ENCODE peak calls at places on chromosomes 3 and 15, in ten cellular contexts. One of them, this sample, is unnamed.

GRCh38 chr3:44988073-44988472 is 12.0 kb downstream of the EXOSC7 start:
- DNase-seq in stomach: no peak
- DNase-seq in sigmoid colon: no peak
- DNase-seq in SK-N-SH: peak; percentile 34
- DNase-seq in suprapubic skin: no peak
- DNase-seq in prostate gland: no peak
- DNase-seq in endothelial cell of umbilical vein: no peak
- DNase-seq in H1: no peak
- DNase-seq in breast epithelium: no peak
- DNase-seq in HL-60: no peak
- DNase-seq in this sample: no peak

GRCh38 chr3:190229632-190230424 is 92.4 kb downstream of the CLDN1 start:
- DNase-seq in SK-N-SH: no peak
- DNase-seq in breast epithelium: no peak
- DNase-seq in HL-60: no peak
- DNase-seq in H1: no peak
- DNase-seq in endothelial cell of umbilical vein: peak; percentile 28
- DNase-seq in prostate gland: peak; percentile 9
- DNase-seq in sigmoid colon: no peak
- DNase-seq in suprapubic skin: no peak
- DNase-seq in stomach: no peak
- DNase-seq in this sample: no peak

GRCh38 chr3:10968390-10968789 is 24.2 kb upstream of the SLC6A1 start:
- DNase-seq in suprapubic skin: no peak
- DNase-seq in breast epithelium: no peak
- DNase-seq in H1: no peak
- DNase-seq in SK-N-SH: peak; percentile 56
- DNase-seq in sigmoid colon: no peak
- DNase-seq in endothelial cell of umbilical vein: no peak
- DNase-seq in prostate gland: no peak
- DNase-seq in stomach: no peak
- DNase-seq in HL-60: no peak
- DNase-seq in this sample: no peak

GRCh38 chr15:68593826-68594532 is 15.2 kb downstream of the CORO2B start:
- DNase-seq in stomach: no peak
- DNase-seq in prostate gland: no peak
- DNase-seq in SK-N-SH: no peak
- DNase-seq in HL-60: no peak
- DNase-seq in endothelial cell of umbilical vein: no peak
- DNase-seq in breast epithelium: no peak
- DNase-seq in H1: no peak
- DNase-seq in sigmoid colon: no peak
- DNase-seq in suprapubic skin: no peak
- DNase-seq in this sample: no peak

GRCh38 chr15:39381517-39381916 is 199.4 kb upstream of the THBS1 start:
- DNase-seq in suprapubic skin: no peak
- DNase-seq in SK-N-SH: no peak
- DNase-seq in HL-60: no peak
- DNase-seq in endothelial cell of umbilical vein: no peak
- DNase-seq in prostate gland: no peak
- DNase-seq in stomach: no peak
- DNase-seq in H1: no peak
- DNase-seq in sigmoid colon: no peak
- DNase-seq in breast epithelium: no peak
- DNase-seq in this sample: no peak

GRCh38 chr15:44489464-44489863 is 47.5 kb upstream of the EIF3J start:
- DNase-seq in stomach: no peak
- DNase-seq in suprapubic skin: no peak
- DNase-seq in SK-N-SH: no peak
- DNase-seq in prostate gland: no peak
- DNase-seq in H1: no peak
- DNase-seq in sigmoid colon: no peak
- DNase-seq in HL-60: no peak
- DNase-seq in breast epithelium: no peak
- DNase-seq in endothelial cell of umbilical vein: peak; percentile 77
- DNase-seq in this sample: no peak

GRCh38 chr3:135161425-135161824 is 366.4 kb downstream of the EPHB1 start:
- DNase-seq in SK-N-SH: no peak
- DNase-seq in sigmoid colon: no peak
- DNase-seq in H1: no peak
- DNase-seq in endothelial cell of umbilical vein: no peak
- DNase-seq in stomach: no peak
- DNase-seq in suprapubic skin: no peak
- DNase-seq in prostate gland: no peak
- DNase-seq in HL-60: no peak
- DNase-seq in breast epithelium: no peak
- DNase-seq in this sample: no peak

GRCh38 chr15:45790325-45790943 is 155.6 kb downstream of the SQOR start:
- DNase-seq in HL-60: no peak
- DNase-seq in breast epithelium: no peak
- DNase-seq in sigmoid colon: no peak
- DNase-seq in H1: no peak
- DNase-seq in stomach: peak; percentile 35
- DNase-seq in prostate gland: no peak
- DNase-seq in endothelial cell of umbilical vein: peak; percentile 25
- DNase-seq in SK-N-SH: peak; percentile 62
- DNase-seq in suprapubic skin: no peak
- DNase-seq in this sample: no peak

GRCh38 chr3:113663324-113663750 is 33.1 kb downstream of the USF3 start:
- DNase-seq in H1: no peak
- DNase-seq in SK-N-SH: no peak
- DNase-seq in endothelial cell of umbilical vein: no peak
- DNase-seq in HL-60: no peak
- DNase-seq in sigmoid colon: no peak
- DNase-seq in breast epithelium: no peak
- DNase-seq in stomach: no peak
- DNase-seq in suprapubic skin: no peak
- DNase-seq in prostate gland: no peak
- DNase-seq in this sample: no peak

GRCh38 chr15:100760357-100760903 is 119.2 kb upstream of the ALDH1A3 start:
- DNase-seq in stomach: no peak
- DNase-seq in prostate gland: no peak
- DNase-seq in suprapubic skin: no peak
- DNase-seq in endothelial cell of umbilical vein: no peak
- DNase-seq in SK-N-SH: no peak
- DNase-seq in H1: no peak
- DNase-seq in HL-60: no peak
- DNase-seq in breast epithelium: no peak
- DNase-seq in sigmoid colon: no peak
- DNase-seq in this sample: no peak

GRCh38 chr3:30408105-30408557 is 198.3 kb upstream of the TGFBR2 start:
- DNase-seq in suprapubic skin: no peak
- DNase-seq in endothelial cell of umbilical vein: peak; percentile 12
- DNase-seq in SK-N-SH: no peak
- DNase-seq in sigmoid colon: no peak
- DNase-seq in breast epithelium: no peak
- DNase-seq in prostate gland: no peak
- DNase-seq in H1: no peak
- DNase-seq in stomach: no peak
- DNase-seq in HL-60: peak; percentile 5
- DNase-seq in this sample: no peak

GRCh38 chr15:99177679-99178078 is 71.7 kb downstream of the TTC23 start:
- DNase-seq in stomach: no peak
- DNase-seq in HL-60: no peak
- DNase-seq in breast epithelium: no peak
- DNase-seq in suprapubic skin: no peak
- DNase-seq in sigmoid colon: no peak
- DNase-seq in SK-N-SH: no peak
- DNase-seq in endothelial cell of umbilical vein: peak; percentile 28
- DNase-seq in H1: no peak
- DNase-seq in prostate gland: no peak
- DNase-seq in this sample: no peak

GRCh38 chr15:79075256-79075655 is 15.3 kb downstream of the RASGRF1 start:
- DNase-seq in suprapubic skin: no peak
- DNase-seq in H1: no peak
- DNase-seq in stomach: no peak
- DNase-seq in HL-60: no peak
- DNase-seq in prostate gland: no peak
- DNase-seq in breast epithelium: no peak
- DNase-seq in endothelial cell of umbilical vein: no peak
- DNase-seq in sigmoid colon: peak; percentile 41
- DNase-seq in SK-N-SH: no peak
- DNase-seq in this sample: no peak

GRCh38 chr15:48282186-48282585 is 49.0 kb upstream of the DUT start:
- DNase-seq in endothelial cell of umbilical vein: no peak
- DNase-seq in HL-60: no peak
- DNase-seq in sigmoid colon: no peak
- DNase-seq in suprapubic skin: no peak
- DNase-seq in stomach: no peak
- DNase-seq in H1: no peak
- DNase-seq in prostate gland: no peak
- DNase-seq in SK-N-SH: no peak
- DNase-seq in breast epithelium: no peak
- DNase-seq in this sample: no peak

GRCh38 chr15:38220874-38221273 is 31.8 kb upstream of the SPRED1 start:
- DNase-seq in suprapubic skin: no peak
- DNase-seq in stomach: no peak
- DNase-seq in prostate gland: no peak
- DNase-seq in H1: no peak
- DNase-seq in sigmoid colon: no peak
- DNase-seq in SK-N-SH: no peak
- DNase-seq in breast epithelium: no peak
- DNase-seq in HL-60: no peak
- DNase-seq in endothelial cell of umbilical vein: no peak
- DNase-seq in this sample: peak; percentile 28

GRCh38 chr3:159418571-159419526 is 569.8 kb upstream of the IL12A start:
- DNase-seq in H1: no peak
- DNase-seq in breast epithelium: no peak
- DNase-seq in stomach: no peak
- DNase-seq in suprapubic skin: no peak
- DNase-seq in endothelial cell of umbilical vein: peak; percentile 76
- DNase-seq in sigmoid colon: no peak
- DNase-seq in HL-60: no peak
- DNase-seq in prostate gland: no peak
- DNase-seq in SK-N-SH: no peak
- DNase-seq in this sample: no peak
- TF ChIP-seq POLR2AphosphoS5 in H1: no peak
- TF ChIP-seq POLR2AphosphoS5 in breast epithelium: no peak
- TF ChIP-seq POLR2AphosphoS5 in stomach: no peak
- TF ChIP-seq POLR2AphosphoS5 in suprapubic skin: no peak
- TF ChIP-seq POLR2AphosphoS5 in endothelial cell of umbilical vein: no peak
- TF ChIP-seq POLR2AphosphoS5 in sigmoid colon: no peak
- TF ChIP-seq POLR2AphosphoS5 in HL-60: no peak
- TF ChIP-seq POLR2AphosphoS5 in prostate gland: no peak
- TF ChIP-seq POLR2AphosphoS5 in SK-N-SH: no peak
- TF ChIP-seq POLR2AphosphoS5 in this sample: no peak

GRCh38 chr3:153164009-153164550 is 2.1 kb downstream of the RAP2B start:
- DNase-seq in sigmoid colon: no peak
- DNase-seq in HL-60: no peak
- DNase-seq in endothelial cell of umbilical vein: peak; percentile 41
- DNase-seq in stomach: no peak
- DNase-seq in breast epithelium: no peak
- DNase-seq in suprapubic skin: no peak
- DNase-seq in SK-N-SH: no peak
- DNase-seq in prostate gland: no peak
- DNase-seq in H1: no peak
- DNase-seq in this sample: no peak

GRCh38 chr3:153165211-153165815 is 3.3 kb downstream of the RAP2B start:
- DNase-seq in prostate gland: no peak
- DNase-seq in endothelial cell of umbilical vein: peak; percentile 80
- DNase-seq in suprapubic skin: no peak
- DNase-seq in HL-60: no peak
- DNase-seq in H1: no peak
- DNase-seq in stomach: no peak
- DNase-seq in breast epithelium: no peak
- DNase-seq in sigmoid colon: no peak
- DNase-seq in SK-N-SH: no peak
- DNase-seq in this sample: no peak

GRCh38 chr3:153161714-153162512 is at the start of gene RAP2B:
- DNase-seq in sigmoid colon: peak; percentile 98
- DNase-seq in H1: peak; percentile 82
- DNase-seq in prostate gland: peak; percentile 96
- DNase-seq in endothelial cell of umbilical vein: peak; percentile 95
- DNase-seq in HL-60: peak; percentile 74
- DNase-seq in breast epithelium: peak; percentile 96
- DNase-seq in stomach: peak; percentile 99
- DNase-seq in suprapubic skin: peak; percentile 98
- DNase-seq in SK-N-SH: peak; percentile 97
- DNase-seq in this sample: peak; percentile 98

GRCh38 chr3:153162513-153163348 is 705 bp downstream of the RAP2B start:
- DNase-seq in stomach: peak; percentile 45
- DNase-seq in breast epithelium: peak; percentile 32
- DNase-seq in sigmoid colon: peak; percentile 71
- DNase-seq in HL-60: no peak
- DNase-seq in endothelial cell of umbilical vein: peak; percentile 58
- DNase-seq in H1: no peak
- DNase-seq in prostate gland: peak; percentile 27
- DNase-seq in suprapubic skin: peak; percentile 80
- DNase-seq in SK-N-SH: peak; percentile 57
- DNase-seq in this sample: peak; percentile 36

GRCh38 chr3:153163349-153164008 is 1.5 kb downstream of the RAP2B start:
- DNase-seq in prostate gland: no peak
- DNase-seq in stomach: no peak
- DNase-seq in endothelial cell of umbilical vein: peak; percentile 51
- DNase-seq in HL-60: no peak
- DNase-seq in suprapubic skin: no peak
- DNase-seq in H1: no peak
- DNase-seq in sigmoid colon: no peak
- DNase-seq in SK-N-SH: no peak
- DNase-seq in breast epithelium: no peak
- DNase-seq in this sample: no peak
- TF ChIP-seq POLR2AphosphoS5 in prostate gland: peak; percentile 3
- TF ChIP-seq POLR2AphosphoS5 in stomach: no peak
- TF ChIP-seq POLR2AphosphoS5 in endothelial cell of umbilical vein: peak; percentile 41
- TF ChIP-seq POLR2AphosphoS5 in HL-60: no peak
- TF ChIP-seq POLR2AphosphoS5 in suprapubic skin: no peak
- TF ChIP-seq POLR2AphosphoS5 in H1: no peak
- TF ChIP-seq POLR2AphosphoS5 in sigmoid colon: no peak
- TF ChIP-seq POLR2AphosphoS5 in SK-N-SH: no peak
- TF ChIP-seq POLR2AphosphoS5 in breast epithelium: no peak
- TF ChIP-seq POLR2AphosphoS5 in this sample: no peak

DNA sequence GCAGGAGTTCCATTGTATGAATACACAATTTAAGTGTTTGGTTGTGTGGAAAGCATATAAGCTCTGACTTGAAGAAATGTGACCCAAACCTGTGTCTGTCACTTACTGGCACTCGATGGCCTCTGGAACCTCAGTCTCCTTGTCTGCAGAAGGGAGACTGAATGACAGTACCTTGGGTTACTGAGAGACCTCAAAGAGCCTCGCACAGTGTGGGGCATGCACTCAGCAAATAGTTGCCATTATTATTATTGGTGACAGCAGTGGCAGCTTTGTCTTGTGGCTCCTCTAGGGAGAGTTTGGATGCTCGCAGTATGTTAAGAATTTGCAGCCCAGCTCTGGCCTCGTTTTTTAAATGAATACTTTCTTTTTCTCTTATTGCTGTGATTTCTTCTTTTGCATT is 43.4 kb downstream of the EEFSEC start:
- DNase-seq in suprapubic skin: peak; percentile 2
- DNase-seq in endothelial cell of umbilical vein: no peak
- DNase-seq in HL-60: no peak
- DNase-seq in H1: no peak
- DNase-seq in sigmoid colon: no peak
- DNase-seq in breast epithelium: no peak
- DNase-seq in SK-N-SH: no peak
- DNase-seq in stomach: no peak
- DNase-seq in prostate gland: no peak
- DNase-seq in this sample: no peak
- TF ChIP-seq POLR2AphosphoS5 in suprapubic skin: no peak
- TF ChIP-seq POLR2AphosphoS5 in endothelial cell of umbilical vein: no peak
- TF ChIP-seq POLR2AphosphoS5 in HL-60: no peak
- TF ChIP-seq POLR2AphosphoS5 in H1: no peak
- TF ChIP-seq POLR2AphosphoS5 in sigmoid colon: no peak
- TF ChIP-seq POLR2AphosphoS5 in breast epithelium: no peak
- TF ChIP-seq POLR2AphosphoS5 in SK-N-SH: no peak
- TF ChIP-seq POLR2AphosphoS5 in stomach: no peak
- TF ChIP-seq POLR2AphosphoS5 in prostate gland: no peak
- TF ChIP-seq POLR2AphosphoS5 in this sample: no peak

GRCh38 chr3:184811999-184812844 is at the start of gene VPS8:
- DNase-seq in SK-N-SH: peak; percentile 97
- DNase-seq in suprapubic skin: peak; percentile 97
- DNase-seq in stomach: peak; percentile 97
- DNase-seq in endothelial cell of umbilical vein: peak; percentile 97
- DNase-seq in sigmoid colon: peak; percentile 98
- DNase-seq in HL-60: peak; percentile 92
- DNase-seq in breast epithelium: peak; percentile 93
- DNase-seq in H1: peak; percentile 76
- DNase-seq in prostate gland: peak; percentile 94
- DNase-seq in this sample: peak; percentile 96
- TF ChIP-seq POLR2AphosphoS5 in SK-N-SH: peak; percentile 86
- TF ChIP-seq POLR2AphosphoS5 in suprapubic skin: no peak
- TF ChIP-seq POLR2AphosphoS5 in stomach: peak; percentile 97
- TF ChIP-seq POLR2AphosphoS5 in endothelial cell of umbilical vein: peak; percentile 85
- TF ChIP-seq POLR2AphosphoS5 in sigmoid colon: peak; percentile 93
- TF ChIP-seq POLR2AphosphoS5 in HL-60: peak; percentile 84
- TF ChIP-seq POLR2AphosphoS5 in breast epithelium: peak; percentile 72
- TF ChIP-seq POLR2AphosphoS5 in H1: peak; percentile 51
- TF ChIP-seq POLR2AphosphoS5 in prostate gland: peak; percentile 97
- TF ChIP-seq POLR2AphosphoS5 in this sample: peak; percentile 94